ENCODE peak calls at places on chromosomes 4 and X, in five cellular contexts. Y is D341Med; T is fibroblast of the aortic adventitia; N is neural crest cell; D is central memory CD8-positive, alpha-beta T cell. S is an unnamed sample.

GRCh38 chr4:153408932-153409331 is 57.2 kb upstream of the TMEM131L start:
- DNase-seq in D (no peak), N (no peak), Y (no peak), T (no peak), S (no peak)

GRCh38 chr4:61397174-61397573 is 197.0 kb downstream of the ADGRL3 start:
- DNase-seq in D (no peak), T (peak), N (no peak), Y (no peak), S (no peak)

GRCh38 chrX:134932528-134933217 is 58.1 kb upstream of the SMIM10 start:
- DNase-seq in D (no peak), Y (no peak), N (no peak), T (peak), S (no peak)

GRCh38 chr4:73832651-73833237 is 3.7 kb upstream of the CXCL6 start:
- DNase-seq in T (peak), D (no peak), N (no peak), Y (no peak), S (no peak)

GRCh38 chr4:33780952-33781655 is 2463.2 kb downstream of the ARAP2 start:
- DNase-seq in N (no peak), Y (no peak), D (no peak), T (peak), S (no peak)

GRCh38 chr4:15402146-15402545 is 25.7 kb upstream of the C1QTNF7 start:
- DNase-seq in N (no peak), T (peak), D (no peak), Y (no peak), S (no peak)

GRCh38 chr4:156255608-156256007 is 301.9 kb upstream of the CTSO start:
- DNase-seq in T (no peak), Y (no peak), D (no peak), N (no peak), S (no peak)

GRCh38 chr4:15234101-15234500 is 193.7 kb upstream of the C1QTNF7 start:
- DNase-seq in N (no peak), T (peak), D (no peak), Y (no peak), S (no peak)

GRCh38 chrX:11867610-11868345 is 109.7 kb downstream of the MSL3 start:
- DNase-seq in N (no peak), Y (no peak), T (no peak), D (no peak), S (no peak)

GRCh38 chr4:176274441-176274840 is 5.4 kb upstream of the ASB5 start:
- DNase-seq in D (no peak), N (no peak), T (peak), Y (no peak), S (no peak)

GRCh38 chrX:41022579-41022978 is 62.7 kb upstream of the USP9X start:
- DNase-seq in Y (no peak), T (peak), N (no peak), D (no peak), S (no peak)

GRCh38 chrX:101407167-101407747 is 468 bp downstream of the GLA start:
- DNase-seq in D (no peak), T (no peak), N (no peak), Y (no peak), S (no peak)

GRCh38 chr4:19689511-19689910 is 562.2 kb upstream of the SLIT2 start:
- DNase-seq in D (no peak), Y (no peak), T (peak), N (no peak), S (no peak)

GRCh38 chrX:150989420-150989819 is 6.3 kb downstream of the HMGB3 start:
- DNase-seq in N (no peak), D (no peak), Y (no peak), T (no peak), S (no peak)

GRCh38 chr4:21205821-21206531 is 505.7 kb downstream of the PACRGL start:
- DNase-seq in D (no peak), T (no peak), N (no peak), Y (no peak), S (no peak)

GRCh38 chrX:50770702-50771101 is 43.3 kb downstream of the SHROOM4 start:
- DNase-seq in Y (peak), D (no peak), T (no peak), N (no peak), S (peak)

GRCh38 chrX:23820235-23820782 is 37.3 kb downstream of the SAT1 start:
- DNase-seq in N (no peak), Y (no peak), T (no peak), D (no peak), S (no peak)

GRCh38 chr4:78784255-78784654 is 8.1 kb downstream of the BMP2K start:
- DNase-seq in D (no peak), N (no peak), Y (no peak), T (peak), S (no peak)

GRCh38 chrX:9681422-9681821 is 84.2 kb downstream of the GPR143 start:
- DNase-seq in Y (no peak), N (no peak), T (peak), D (no peak), S (no peak)

GRCh38 chrX:57070185-57070984 is 51.0 kb downstream of the SPIN2B start:
- DNase-seq in T (no peak), D (no peak), Y (no peak), N (no peak), S (no peak)